ENCODE peak calls at places on chromosomes 7 and 10, in six cellular contexts. G is neuronal stem cell, N is H9, J is H1, E is mesenchymal stem cell, B is trophoblast cell. L is an unnamed sample. For H3K9me3, the result is how much of the 10 kb centered on the place peaks cover.

GRCh38 chr10:80277016-80277415 is 12.4 kb downstream of the MAT1A start:
- DNase-seq in G (no peak), N (no peak), J (no peak), E (no peak), B (no peak), L (no peak)

GRCh38 chr10:117477961-117478670 is 64.4 kb upstream of the EMX2 start:
- DNase-seq in G (no peak), N (no peak), J (no peak), E (peak), B (peak), L (peak)

GRCh38 chr10:70694410-70695179 is 22.3 kb downstream of the ADAMTS14 start:
- DNase-seq in G (no peak), N (no peak), J (no peak), E (no peak), B (no peak), L (peak)

GRCh38 chr10:80708185-80708584 is 170.5 kb downstream of the SH2D4B start:
- DNase-seq in G (no peak), N (no peak), J (no peak), E (no peak), B (no peak), L (no peak)

GRCh38 chr7:79668292-79668691 is 214.8 kb upstream of the MAGI2 start:
- DNase-seq in G (no peak), N (no peak), J (no peak), E (no peak), B (no peak), L (no peak)

GRCh38 chr10:5047912-5048628 is 44.4 kb upstream of the AKR1C2 start:
- DNase-seq in G (no peak), N (no peak), J (no peak), E (no peak), B (no peak), L (peak)

GRCh38 chr10:62492012-62492869 is 118.1 kb downstream of the ZNF365 start:
- DNase-seq in G (peak), N (no peak), J (no peak), E (peak), B (peak), L (peak)

GRCh38 chr7:80428161-80429054 is 83.5 kb downstream of the GNAT3 start:
- DNase-seq in G (peak), N (peak), J (no peak), E (peak), B (peak), L (peak)

GRCh38 chr10:92200564-92200963 is 90.3 kb downstream of the CPEB3 start:
- DNase-seq in G (no peak), N (no peak), J (no peak), E (no peak), B (peak), L (peak)

GRCh38 chr10:36349445-36350063 is 707.5 kb upstream of the FZD8 start:
- DNase-seq in G (no peak), N (no peak), J (no peak), E (peak), B (peak), L (peak)

GRCh38 chr7:102834466-102834865 is 78.3 kb upstream of the LRRC17 start:
- DNase-seq in G (no peak), N (no peak), J (no peak), E (no peak), B (no peak), L (no peak)

GRCh38 chr7:133854739-133855138 is 272.4 kb upstream of the LRGUK start:
- DNase-seq in G (no peak), N (no peak), J (no peak), E (peak), B (peak), L (peak)

GRCh38 chr7:146960747-146961416 is 844.3 kb downstream of the CNTNAP2 start:
- DNase-seq in G (no peak), N (peak), J (peak), E (no peak), B (no peak), L (no peak)

GRCh38 chr7:115933463-115933862 is 97.1 kb downstream of the TFEC start:
- DNase-seq in G (no peak), N (no peak), J (no peak), E (no peak), B (no peak), L (no peak)

GRCh38 chr7:76428868-76429805 is 4.4 kb downstream of the ZP3 start:
- DNase-seq in G (no peak), N (peak), J (no peak), E (peak), B (peak), L (peak)

DNA sequence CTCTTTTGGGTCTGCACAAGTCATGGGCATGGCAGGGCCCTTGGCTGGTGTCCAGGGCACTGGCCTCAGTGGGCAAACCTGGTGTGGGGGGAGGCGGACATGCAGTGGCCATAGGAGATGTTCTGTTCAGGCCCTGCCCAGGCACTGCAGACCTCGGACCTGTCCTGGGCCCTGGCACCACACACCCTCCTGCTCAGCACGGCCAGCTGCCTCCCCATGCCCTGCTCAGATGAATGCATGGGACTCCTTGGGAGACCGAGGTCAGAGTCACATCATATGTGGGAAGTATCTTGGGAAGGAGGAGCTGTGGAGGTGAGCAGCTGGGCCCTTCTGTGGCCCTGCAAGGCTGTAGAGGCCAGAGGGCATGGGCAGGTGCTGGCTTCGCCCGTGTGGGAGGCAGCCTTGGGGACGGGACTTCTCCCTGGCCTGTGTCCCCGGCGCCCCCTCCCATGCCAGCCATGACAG is 130.8 kb downstream of the VIPR2 start:
- DNase-seq in G (no peak), N (no peak), J (no peak), E (no peak), B (no peak), L (no peak)
- H3K9me3 ChIP-seq in G (under half), N (under half), J (under half), E (under half), B (under half), L (under half)

DNA sequence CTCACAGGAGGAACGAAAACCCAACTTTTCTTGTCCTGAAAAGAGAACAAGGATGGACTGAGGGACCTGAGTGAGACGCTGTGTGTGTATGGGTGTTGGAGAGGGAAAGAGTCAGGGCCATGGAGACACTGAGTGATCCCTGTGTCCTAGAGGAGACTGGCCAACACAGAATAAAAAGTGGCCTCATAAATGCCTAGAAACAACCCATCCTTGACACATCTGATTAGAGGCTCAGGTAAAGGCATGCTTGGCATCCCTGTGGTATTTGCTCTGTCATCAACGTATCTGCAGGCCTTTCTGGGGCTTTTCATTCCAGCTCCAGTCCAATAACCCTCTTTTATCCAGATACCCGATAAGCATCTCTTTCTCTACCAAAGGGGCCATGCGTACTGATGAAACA is 86.3 kb downstream of the FGFR2 start:
- DNase-seq in G (no peak), N (no peak), J (no peak), E (no peak), B (peak), L (no peak)
- H2AK5ac ChIP-seq in G (no peak), N (no peak), J (no peak), E (no peak), B (no peak), L (no peak)

GRCh38 chr10:109156396-109156795 is 766.9 kb downstream of the XPNPEP1 start:
- DNase-seq in G (no peak), N (no peak), J (no peak), E (no peak), B (peak), L (no peak)
- H3K9me3 ChIP-seq in G (under half), N (under half), J (under half), E (under half), B (under half), L (under half)

GRCh38 chr10:72270607-72271281 is 3.0 kb upstream of the DDIT4 start:
- DNase-seq in G (no peak), N (no peak), J (no peak), E (no peak), B (peak), L (no peak)
- H2AK5ac ChIP-seq in G (peak), N (no peak), J (peak), E (peak), B (peak), L (peak)

L was measured in IMR-90.